ENCODE peak calls at places on chromosomes 2 and 18, in seven cellular contexts. One of them, this sample, is unnamed.

GRCh38 chr2:239326831-239327535 is 73.8 kb downstream of the HDAC4 start:
- DNase-seq in chondrocyte: no peak
- DNase-seq in brain microvascular endothelial cell: no peak
- DNase-seq in mammary epithelial cell: peak
- DNase-seq in mesothelial cell of epicardium: no peak
- DNase-seq in K562: no peak
- DNase-seq in lower leg skin: no peak
- DNase-seq in this sample: peak

GRCh38 chr18:68034293-68034692 is 517.8 kb upstream of the DSEL start:
- DNase-seq in chondrocyte: no peak
- DNase-seq in brain microvascular endothelial cell: no peak
- DNase-seq in mammary epithelial cell: no peak
- DNase-seq in K562: no peak
- DNase-seq in mesothelial cell of epicardium: no peak
- DNase-seq in lower leg skin: no peak
- DNase-seq in this sample: no peak

GRCh38 chr18:8871484-8871883 is 166.1 kb downstream of the MTCL1 start:
- DNase-seq in brain microvascular endothelial cell: no peak
- DNase-seq in K562: no peak
- DNase-seq in chondrocyte: no peak
- DNase-seq in mammary epithelial cell: peak
- DNase-seq in mesothelial cell of epicardium: no peak
- DNase-seq in lower leg skin: no peak
- DNase-seq in this sample: no peak

GRCh38 chr2:86625096-86625495 is 1.4 kb upstream of the RNF103 start:
- DNase-seq in lower leg skin: no peak
- DNase-seq in mammary epithelial cell: no peak
- DNase-seq in brain microvascular endothelial cell: no peak
- DNase-seq in chondrocyte: no peak
- DNase-seq in mesothelial cell of epicardium: no peak
- DNase-seq in K562: no peak
- DNase-seq in this sample: no peak

GRCh38 chr2:40353236-40353635 is 98.7 kb downstream of the SLC8A1 start:
- DNase-seq in brain microvascular endothelial cell: no peak
- DNase-seq in chondrocyte: no peak
- DNase-seq in mesothelial cell of epicardium: no peak
- DNase-seq in mammary epithelial cell: no peak
- DNase-seq in K562: no peak
- DNase-seq in lower leg skin: peak
- DNase-seq in this sample: no peak

GRCh38 chr2:204913854-204914464 is 368.7 kb downstream of the PARD3B start:
- DNase-seq in mesothelial cell of epicardium: no peak
- DNase-seq in chondrocyte: peak
- DNase-seq in brain microvascular endothelial cell: no peak
- DNase-seq in K562: peak
- DNase-seq in lower leg skin: no peak
- DNase-seq in mammary epithelial cell: no peak
- DNase-seq in this sample: no peak

GRCh38 chr2:118145207-118145606 is 56.9 kb downstream of the INSIG2 start:
- DNase-seq in mammary epithelial cell: peak
- DNase-seq in lower leg skin: no peak
- DNase-seq in brain microvascular endothelial cell: no peak
- DNase-seq in mesothelial cell of epicardium: no peak
- DNase-seq in K562: no peak
- DNase-seq in chondrocyte: no peak
- DNase-seq in this sample: no peak

GRCh38 chr2:8461341-8461740 is 220.5 kb upstream of the ID2 start:
- DNase-seq in chondrocyte: no peak
- DNase-seq in brain microvascular endothelial cell: no peak
- DNase-seq in K562: no peak
- DNase-seq in lower leg skin: no peak
- DNase-seq in mesothelial cell of epicardium: no peak
- DNase-seq in mammary epithelial cell: no peak
- DNase-seq in this sample: no peak

GRCh38 chr2:20443276-20443920 is 3.5 kb upstream of the RHOB start:
- DNase-seq in K562: no peak
- DNase-seq in chondrocyte: no peak
- DNase-seq in mesothelial cell of epicardium: peak
- DNase-seq in lower leg skin: no peak
- DNase-seq in brain microvascular endothelial cell: no peak
- DNase-seq in mammary epithelial cell: no peak
- DNase-seq in this sample: no peak

GRCh38 chr2:61419129-61419528 is 51.8 kb downstream of the USP34 start:
- DNase-seq in brain microvascular endothelial cell: no peak
- DNase-seq in lower leg skin: no peak
- DNase-seq in mammary epithelial cell: no peak
- DNase-seq in chondrocyte: no peak
- DNase-seq in mesothelial cell of epicardium: no peak
- DNase-seq in K562: no peak
- DNase-seq in this sample: no peak

GRCh38 chr2:61419570-61419969 is 51.3 kb downstream of the USP34 start:
- DNase-seq in lower leg skin: no peak
- DNase-seq in brain microvascular endothelial cell: no peak
- DNase-seq in chondrocyte: no peak
- DNase-seq in mesothelial cell of epicardium: no peak
- DNase-seq in mammary epithelial cell: peak
- DNase-seq in K562: no peak
- DNase-seq in this sample: no peak

GRCh38 chr2:61421611-61422010 is 49.3 kb downstream of the USP34 start:
- DNase-seq in lower leg skin: no peak
- DNase-seq in K562: no peak
- DNase-seq in mammary epithelial cell: no peak
- DNase-seq in mesothelial cell of epicardium: no peak
- DNase-seq in chondrocyte: no peak
- DNase-seq in brain microvascular endothelial cell: no peak
- DNase-seq in this sample: no peak

GRCh38 chr2:61423714-61424113 is 47.2 kb downstream of the USP34 start:
- DNase-seq in mesothelial cell of epicardium: no peak
- DNase-seq in mammary epithelial cell: peak
- DNase-seq in chondrocyte: no peak
- DNase-seq in brain microvascular endothelial cell: peak
- DNase-seq in K562: no peak
- DNase-seq in lower leg skin: no peak
- DNase-seq in this sample: no peak

GRCh38 chr2:61420986-61421546 is 49.8 kb downstream of the USP34 start:
- DNase-seq in lower leg skin: no peak
- DNase-seq in chondrocyte: no peak
- DNase-seq in brain microvascular endothelial cell: no peak
- DNase-seq in mesothelial cell of epicardium: no peak
- DNase-seq in K562: no peak
- DNase-seq in mammary epithelial cell: no peak
- DNase-seq in this sample: no peak
- TF ChIP-seq CTCF in lower leg skin: no peak
- TF ChIP-seq CTCF in chondrocyte: no peak
- TF ChIP-seq CTCF in brain microvascular endothelial cell: no peak
- TF ChIP-seq CTCF in mesothelial cell of epicardium: no peak
- TF ChIP-seq CTCF in K562: no peak
- TF ChIP-seq CTCF in mammary epithelial cell: no peak
- TF ChIP-seq CTCF in this sample: no peak

DNA sequence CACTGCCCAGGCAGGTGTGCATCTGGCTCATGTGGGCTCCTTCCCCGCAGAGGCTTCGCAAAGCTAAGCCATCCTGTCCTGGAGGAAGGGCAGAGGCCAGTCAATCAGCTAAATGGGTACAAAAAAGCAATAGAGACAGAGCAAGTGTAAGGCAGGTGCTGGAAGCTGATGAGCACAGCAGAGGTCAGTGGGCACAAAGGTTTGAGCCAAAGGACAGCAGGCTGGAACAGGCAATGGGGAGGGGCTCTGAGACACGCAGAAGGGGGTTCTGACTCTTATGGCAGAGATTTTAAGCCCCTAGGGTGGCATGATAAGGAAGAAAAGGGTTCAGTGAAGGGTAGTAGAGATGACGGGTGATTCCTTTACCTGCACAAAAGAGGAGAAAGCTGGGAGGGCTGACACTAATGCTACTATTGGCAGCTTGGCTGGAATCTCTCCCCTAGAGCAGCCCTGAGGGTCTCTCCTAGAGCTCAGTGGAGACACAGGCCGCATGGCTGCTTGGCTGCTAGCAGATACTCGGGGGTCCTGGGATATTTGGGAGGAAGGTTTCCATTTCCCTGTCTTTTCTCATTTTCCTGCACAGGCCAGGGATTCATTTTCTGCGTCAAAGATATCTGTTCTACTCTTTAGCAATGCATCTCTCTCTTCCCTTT is 132.4 kb downstream of the MYCN start:
- DNase-seq in brain microvascular endothelial cell: no peak
- DNase-seq in K562: no peak
- DNase-seq in chondrocyte: no peak
- DNase-seq in mammary epithelial cell: no peak
- DNase-seq in lower leg skin: no peak
- DNase-seq in mesothelial cell of epicardium: no peak
- DNase-seq in this sample: no peak
- TF ChIP-seq CTCF in brain microvascular endothelial cell: no peak
- TF ChIP-seq CTCF in K562: no peak
- TF ChIP-seq CTCF in chondrocyte: no peak
- TF ChIP-seq CTCF in mammary epithelial cell: no peak
- TF ChIP-seq CTCF in lower leg skin: no peak
- TF ChIP-seq CTCF in mesothelial cell of epicardium: no peak
- TF ChIP-seq CTCF in this sample: no peak

GRCh38 chr2:7279421-7279949 is 362.3 kb downstream of the RNF144A start:
- DNase-seq in lower leg skin: no peak
- DNase-seq in brain microvascular endothelial cell: no peak
- DNase-seq in K562: no peak
- DNase-seq in mesothelial cell of epicardium: no peak
- DNase-seq in mammary epithelial cell: no peak
- DNase-seq in chondrocyte: no peak
- DNase-seq in this sample: no peak
- TF ChIP-seq CTCF in lower leg skin: no peak
- TF ChIP-seq CTCF in brain microvascular endothelial cell: no peak
- TF ChIP-seq CTCF in K562: no peak
- TF ChIP-seq CTCF in mesothelial cell of epicardium: no peak
- TF ChIP-seq CTCF in mammary epithelial cell: no peak
- TF ChIP-seq CTCF in chondrocyte: no peak
- TF ChIP-seq CTCF in this sample: no peak

GRCh38 chr2:46870051-46870839 is 45.4 kb downstream of the MCFD2 start:
- DNase-seq in brain microvascular endothelial cell: no peak
- DNase-seq in K562: no peak
- DNase-seq in mesothelial cell of epicardium: no peak
- DNase-seq in chondrocyte: no peak
- DNase-seq in lower leg skin: no peak
- DNase-seq in mammary epithelial cell: no peak
- DNase-seq in this sample: no peak
- TF ChIP-seq CTCF in brain microvascular endothelial cell: peak
- TF ChIP-seq CTCF in K562: no peak
- TF ChIP-seq CTCF in mesothelial cell of epicardium: no peak
- TF ChIP-seq CTCF in chondrocyte: no peak
- TF ChIP-seq CTCF in lower leg skin: no peak
- TF ChIP-seq CTCF in mammary epithelial cell: no peak
- TF ChIP-seq CTCF in this sample: no peak

GRCh38 chr2:28282861-28283646 is 109.6 kb upstream of the FOSL2 start:
- DNase-seq in chondrocyte: no peak
- DNase-seq in lower leg skin: no peak
- DNase-seq in mammary epithelial cell: no peak
- DNase-seq in brain microvascular endothelial cell: no peak
- DNase-seq in mesothelial cell of epicardium: no peak
- DNase-seq in K562: no peak
- DNase-seq in this sample: no peak

GRCh38 chr2:28281739-28282138 is 110.9 kb upstream of the FOSL2 start:
- DNase-seq in brain microvascular endothelial cell: no peak
- DNase-seq in chondrocyte: no peak
- DNase-seq in K562: no peak
- DNase-seq in mesothelial cell of epicardium: no peak
- DNase-seq in mammary epithelial cell: no peak
- DNase-seq in lower leg skin: no peak
- DNase-seq in this sample: no peak

GRCh38 chr2:28283861-28284260 is 108.8 kb upstream of the FOSL2 start:
- DNase-seq in brain microvascular endothelial cell: no peak
- DNase-seq in chondrocyte: no peak
- DNase-seq in K562: no peak
- DNase-seq in mesothelial cell of epicardium: no peak
- DNase-seq in mammary epithelial cell: peak
- DNase-seq in lower leg skin: no peak
- DNase-seq in this sample: no peak

GRCh38 chr2:28280576-28280975 is 112.1 kb upstream of the FOSL2 start:
- DNase-seq in K562: no peak
- DNase-seq in mammary epithelial cell: no peak
- DNase-seq in brain microvascular endothelial cell: no peak
- DNase-seq in chondrocyte: no peak
- DNase-seq in mesothelial cell of epicardium: no peak
- DNase-seq in lower leg skin: no peak
- DNase-seq in this sample: no peak

DNA sequence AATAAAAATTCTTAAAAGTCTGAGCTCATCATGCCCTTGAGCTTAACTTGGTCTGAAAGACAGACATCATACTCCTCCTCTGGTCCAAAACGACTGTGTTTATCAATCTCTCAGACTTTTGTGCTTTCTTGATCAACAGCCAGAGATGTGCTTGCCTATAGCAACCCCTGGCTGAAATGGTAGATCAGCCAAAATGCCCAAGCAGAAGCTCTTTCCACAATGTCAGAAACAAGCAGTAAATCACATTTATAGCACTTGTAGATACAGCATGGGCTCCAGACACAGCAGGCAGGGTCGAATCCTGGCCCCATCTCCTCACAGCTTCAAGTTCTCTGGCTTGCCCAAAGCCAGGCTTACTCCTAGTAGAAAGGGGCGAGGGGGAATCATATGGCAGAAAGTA is 110.4 kb upstream of the FOSL2 start:
- DNase-seq in K562: no peak
- DNase-seq in chondrocyte: no peak
- DNase-seq in mammary epithelial cell: no peak
- DNase-seq in mesothelial cell of epicardium: no peak
- DNase-seq in brain microvascular endothelial cell: no peak
- DNase-seq in lower leg skin: no peak
- DNase-seq in this sample: no peak
- TF ChIP-seq CTCF in K562: no peak
- TF ChIP-seq CTCF in chondrocyte: no peak
- TF ChIP-seq CTCF in mammary epithelial cell: no peak
- TF ChIP-seq CTCF in mesothelial cell of epicardium: no peak
- TF ChIP-seq CTCF in brain microvascular endothelial cell: no peak
- TF ChIP-seq CTCF in lower leg skin: no peak
- TF ChIP-seq CTCF in this sample: no peak

GRCh38 chr2:66423391-66423790 is 11.5 kb upstream of the MEIS1 start:
- DNase-seq in chondrocyte: no peak
- DNase-seq in lower leg skin: no peak
- DNase-seq in mammary epithelial cell: no peak
- DNase-seq in K562: no peak
- DNase-seq in mesothelial cell of epicardium: no peak
- DNase-seq in brain microvascular endothelial cell: no peak
- DNase-seq in this sample: no peak
- TF ChIP-seq CTCF in chondrocyte: peak
- TF ChIP-seq CTCF in lower leg skin: no peak
- TF ChIP-seq CTCF in mammary epithelial cell: no peak
- TF ChIP-seq CTCF in K562: no peak
- TF ChIP-seq CTCF in mesothelial cell of epicardium: peak
- TF ChIP-seq CTCF in brain microvascular endothelial cell: no peak
- TF ChIP-seq CTCF in this sample: no peak

GRCh38 chr2:163736433-163737168 is 793 bp upstream of the FIGN start:
- DNase-seq in mammary epithelial cell: peak
- DNase-seq in brain microvascular endothelial cell: peak
- DNase-seq in lower leg skin: no peak
- DNase-seq in mesothelial cell of epicardium: peak
- DNase-seq in K562: no peak
- DNase-seq in chondrocyte: peak
- DNase-seq in this sample: no peak
- TF ChIP-seq CTCF in mammary epithelial cell: peak
- TF ChIP-seq CTCF in brain microvascular endothelial cell: peak
- TF ChIP-seq CTCF in lower leg skin: no peak
- TF ChIP-seq CTCF in mesothelial cell of epicardium: no peak
- TF ChIP-seq CTCF in K562: no peak
- TF ChIP-seq CTCF in chondrocyte: peak
- TF ChIP-seq CTCF in this sample: no peak

This sample was measured in HL-60.